ENCODE peak calls at places on chromosomes 5 and 9, in ten cellular contexts. N is psoas muscle; G is CD4-positive, alpha-beta T cell; L is prostate gland; S is body of pancreas; H is CD4-positive, CD25-positive, alpha-beta regulatory T cell; P is CD8-positive, alpha-beta T cell; V is neuronal stem cell; F is left lung; Z is right atrium auricular region. J is an unnamed sample.

GRCh38 chr9:128361981-128362646 is 9.1 kb upstream of the URM1 start:
- DNase-seq in S (peak), V (peak), H (peak), G (peak), Z (peak), F (peak), L (peak), N (peak), P (peak), J (peak)

GRCh38 chr5:173573126-173573960 is 43.1 kb downstream of the BOD1 start:
- DNase-seq in Z (peak), G (peak), F (peak), N (peak), L (peak), P (peak), S (peak), H (peak), V (peak), J (peak)

GRCh38 chr5:81232449-81233079 is 558 bp upstream of the CKMT2 start:
- DNase-seq in S (peak), Z (peak), F (peak), P (no peak), V (no peak), G (no peak), H (no peak), N (peak), L (no peak), J (no peak)

GRCh38 chr5:68834486-68834885 is 259.3 kb upstream of the SLC30A5 start:
- DNase-seq in Z (no peak), G (no peak), L (no peak), N (peak), F (no peak), V (no peak), S (no peak), P (no peak), H (no peak), J (no peak)

GRCh38 chr9:135369401-135369800 is 110.2 kb upstream of the PPP1R26 start:
- DNase-seq in S (no peak), F (no peak), L (no peak), P (no peak), H (no peak), V (no peak), Z (no peak), N (no peak), G (no peak), J (no peak)

GRCh38 chr5:66224773-66225553 is 80.9 kb downstream of the SREK1 start:
- DNase-seq in S (no peak), G (no peak), N (no peak), F (no peak), H (no peak), P (no peak), Z (no peak), V (no peak), L (no peak), J (no peak)

GRCh38 chr5:61625682-61626620 is 293.9 kb downstream of the ZSWIM6 start:
- DNase-seq in L (peak), N (peak), V (peak), Z (peak), G (no peak), P (peak), S (peak), H (peak), F (peak), J (peak)

GRCh38 chr9:13267743-13268142 is 11.7 kb downstream of the MPDZ start:
- DNase-seq in F (no peak), L (no peak), P (no peak), N (no peak), Z (no peak), V (no peak), H (no peak), S (no peak), G (no peak), J (no peak)

GRCh38 chr9:93079371-93079770 is 16.6 kb upstream of the CARD19 start:
- DNase-seq in Z (no peak), L (no peak), F (peak), G (no peak), V (no peak), P (no peak), H (no peak), S (no peak), N (no peak), J (no peak)

GRCh38 chr5:76715484-76715733 is 517 bp upstream of the F2R start:
- DNase-seq in F (no peak), V (no peak), H (peak), S (no peak), L (no peak), N (no peak), P (no peak), Z (no peak), G (no peak), J (no peak)

GRCh38 chr9:32426278-32426939 is 42.0 kb downstream of the ACO1 start:
- DNase-seq in H (no peak), S (peak), N (no peak), V (no peak), P (no peak), G (no peak), F (peak), Z (no peak), L (no peak), J (no peak)

GRCh38 chr5:98308960-98309359 is 464.5 kb upstream of the RGMB start:
- DNase-seq in P (no peak), N (no peak), G (no peak), H (no peak), F (no peak), L (no peak), Z (no peak), S (no peak), V (no peak), J (no peak)

GRCh38 chr5:31027726-31028125 is 165.8 kb upstream of the CDH6 start:
- DNase-seq in G (no peak), H (no peak), F (no peak), Z (no peak), P (no peak), L (no peak), S (no peak), V (no peak), N (no peak), J (no peak)

GRCh38 chr9:109894921-109895758 is 115.1 kb downstream of the PALM2AKAP2 start:
- DNase-seq in S (no peak), N (no peak), P (no peak), G (no peak), L (no peak), V (no peak), F (no peak), Z (no peak), H (no peak), J (no peak)

DNA sequence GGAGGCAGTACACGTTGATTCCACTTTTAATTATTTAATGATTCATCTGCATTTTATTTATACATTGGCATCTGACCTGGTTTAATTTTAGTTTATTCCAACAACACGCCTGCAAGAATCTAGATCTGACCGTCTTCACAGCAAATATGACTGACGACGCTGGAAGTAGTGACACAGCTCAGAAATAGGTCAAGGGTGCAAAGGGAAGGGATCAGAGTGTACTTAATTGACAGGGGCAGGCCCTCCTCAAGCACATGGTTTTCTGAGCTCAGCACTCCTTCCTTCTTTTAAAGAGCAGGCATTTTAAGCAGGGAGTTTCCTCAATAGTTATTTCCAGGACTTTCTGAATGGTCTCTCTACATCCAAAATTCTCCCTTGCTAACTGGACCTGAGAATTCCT is 125.1 kb downstream of the GLIS3 start:
- DNase-seq in V (no peak), G (no peak), S (no peak), N (no peak), F (no peak), Z (no peak), P (no peak), H (no peak), L (no peak), J (no peak)
- H3K27ac ChIP-seq in V (no peak), G (no peak), S (no peak), N (no peak), F (peak), Z (no peak), P (no peak), H (no peak), L (no peak), J (peak)

GRCh38 chr9:119968837-119969707 is 599.8 kb upstream of the BRINP1 start:
- DNase-seq in Z (peak), F (peak), S (peak), G (no peak), V (peak), P (peak), N (peak), H (peak), L (peak), J (peak)
- H3K27ac ChIP-seq in Z (no peak), F (no peak), S (no peak), G (no peak), V (no peak), P (no peak), N (no peak), H (no peak), L (no peak), J (no peak)

GRCh38 chr9:104278929-104279500 is 184.9 kb downstream of the SMC2 start:
- DNase-seq in V (no peak), L (no peak), H (no peak), Z (no peak), P (no peak), S (no peak), G (no peak), F (no peak), N (no peak), J (no peak)
- H3K27ac ChIP-seq in V (no peak), L (no peak), H (no peak), Z (no peak), P (no peak), S (no peak), G (no peak), F (no peak), N (no peak), J (no peak)

GRCh38 chr5:16894236-16895057 is 41.6 kb downstream of the MYO10 start:
- DNase-seq in F (no peak), Z (no peak), G (no peak), P (no peak), L (peak), V (peak), H (no peak), S (peak), N (no peak), J (peak)
- H3K27ac ChIP-seq in F (no peak), Z (no peak), G (no peak), P (no peak), L (peak), V (peak), H (no peak), S (peak), N (no peak), J (no peak)

GRCh38 chr5:84292000-84292642 is 92.6 kb downstream of the EDIL3 start:
- DNase-seq in H (no peak), F (no peak), L (no peak), S (no peak), G (no peak), P (no peak), Z (no peak), N (no peak), V (no peak), J (no peak)
- H3K27ac ChIP-seq in H (no peak), F (no peak), L (no peak), S (no peak), G (no peak), P (no peak), Z (no peak), N (no peak), V (no peak), J (no peak)

J was measured in neural progenitor cell.